ENCODE peak calls at places on chromosomes 11 and 22, in four cellular contexts. G is mesendoderm, J is psoas muscle, S is GM23248. B is an unnamed sample. For H3K4me1, the result is how much of the 10 kb centered on the place peaks cover.

GRCh38 chr11:77346906-77347603 is 45.6 kb upstream of the GDPD4 start:
- DNase-seq in G (peak), J (no peak), S (peak), B (no peak)

GRCh38 chr11:67316882-67317364 is 13.6 kb downstream of the SSH3 start:
- DNase-seq in G (no peak), J (no peak), S (peak), B (no peak)

GRCh38 chr11:8209208-8209807 is 40.5 kb upstream of the RIC3 start:
- DNase-seq in G (peak), J (no peak), S (no peak), B (no peak)

GRCh38 chr22:23305321-23305910 is 125.1 kb downstream of the BCR start:
- DNase-seq in G (no peak), J (no peak), S (peak), B (no peak)

GRCh38 chr22:50705851-50706351 is 32.1 kb upstream of the ACR start:
- DNase-seq in G (no peak), J (no peak), S (no peak), B (no peak)

GRCh38 chr11:103875855-103876510 is 160.5 kb upstream of the DDI1 start:
- DNase-seq in G (no peak), J (no peak), S (no peak), B (no peak)

GRCh38 chr22:22064580-22064979 is 82.0 kb upstream of the TOP3B start:
- DNase-seq in G (no peak), J (no peak), S (no peak), B (no peak)

GRCh38 chr11:61482513-61482912 is 26.0 kb upstream of the LRRC10B start:
- DNase-seq in G (peak), J (no peak), S (peak), B (no peak)

GRCh38 chr11:8066911-8067455 is 14.0 kb upstream of the TUB start:
- DNase-seq in G (no peak), J (no peak), S (peak), B (no peak)

GRCh38 chr11:70755410-70756158 is 357.3 kb downstream of the CTTN start:
- DNase-seq in G (peak), J (peak), S (peak), B (peak)

GRCh38 chr11:73585834-73586575 is 11.9 kb downstream of the FAM168A start:
- DNase-seq in G (no peak), J (no peak), S (peak), B (no peak)

GRCh38 chr11:28490763-28491382 is 382.7 kb downstream of the METTL15 start:
- DNase-seq in G (no peak), J (no peak), S (peak), B (no peak)

GRCh38 chr22:32584650-32585049 is 110.0 kb downstream of the FBXO7 start:
- DNase-seq in G (no peak), J (no peak), S (peak), B (no peak)

GRCh38 chr11:61297341-61297740 is 2.2 kb upstream of the VWCE start:
- DNase-seq in G (no peak), J (no peak), S (peak), B (no peak)

GRCh38 chr11:92845390-92846185 is 123.9 kb upstream of the MTNR1B start:
- DNase-seq in G (peak), J (no peak), S (no peak), B (no peak)

GRCh38 chr22:30425616-30426394 is at the start of gene MTFP1:
- DNase-seq in G (peak), J (peak), S (peak), B (peak)

GRCh38 chr11:113528982-113529381 is 53.8 kb upstream of the DRD2 start:
- DNase-seq in G (no peak), J (no peak), S (peak), B (no peak)

GRCh38 chr11:128624269-128625170 is 37.2 kb upstream of the ETS1 start:
- DNase-seq in G (no peak), J (no peak), S (no peak), B (no peak)

GRCh38 chr11:94932503-94932902 is 40.9 kb downstream of the CWC15 start:
- DNase-seq in G (no peak), J (no peak), S (peak), B (no peak)

GRCh38 chr11:2931771-2932738 is 2.8 kb upstream of the PHLDA2 start:
- DNase-seq in G (no peak), J (no peak), S (no peak), B (no peak)

GRCh38 chr11:2934611-2935239 is 5.5 kb upstream of the PHLDA2 start:
- DNase-seq in G (no peak), J (no peak), S (no peak), B (no peak)

GRCh38 chr11:2933376-2934056 is 4.3 kb upstream of the PHLDA2 start:
- DNase-seq in G (peak), J (peak), S (peak), B (peak)

GRCh38 chr11:2932850-2933251 is 3.6 kb upstream of the PHLDA2 start:
- DNase-seq in G (no peak), J (no peak), S (peak), B (no peak)

DNA sequence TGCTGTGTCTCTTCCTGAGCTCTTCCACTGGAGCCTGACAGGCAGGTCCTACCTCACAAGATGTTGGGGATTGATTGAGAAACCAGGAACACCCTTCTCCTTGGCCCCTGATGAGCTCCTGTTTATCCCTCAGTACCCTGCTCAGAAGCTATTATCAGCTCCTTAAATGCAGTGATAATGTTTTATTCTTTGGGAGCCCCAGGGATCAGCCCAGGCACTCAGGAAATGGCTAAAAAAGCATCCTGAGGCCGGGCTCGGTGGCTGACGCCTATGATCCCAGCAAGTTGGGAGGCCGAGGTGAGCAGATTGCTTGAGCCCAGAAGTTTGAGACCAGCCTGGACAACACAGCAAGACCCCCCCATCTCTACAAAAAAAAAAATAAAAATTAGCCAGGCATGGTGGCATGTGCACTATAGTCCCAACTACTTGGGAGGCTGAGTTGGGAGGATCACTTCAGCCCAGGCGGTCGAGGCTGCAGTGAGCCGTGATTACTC is 4.9 kb upstream of the PHLDA2 start:
- DNase-seq in G (peak), J (no peak), S (no peak), B (no peak)
- H3K27ac ChIP-seq in G (no peak), J (no peak), S (no peak), B (no peak)

GRCh38 chr11:35681181-35681767 is 18.7 kb downstream of the TRIM44 start:
- DNase-seq in G (no peak), J (no peak), S (no peak), B (no peak)
- H3K4me1 ChIP-seq in G (under half), J (half or more), S (under half), B (under half)

DNA sequence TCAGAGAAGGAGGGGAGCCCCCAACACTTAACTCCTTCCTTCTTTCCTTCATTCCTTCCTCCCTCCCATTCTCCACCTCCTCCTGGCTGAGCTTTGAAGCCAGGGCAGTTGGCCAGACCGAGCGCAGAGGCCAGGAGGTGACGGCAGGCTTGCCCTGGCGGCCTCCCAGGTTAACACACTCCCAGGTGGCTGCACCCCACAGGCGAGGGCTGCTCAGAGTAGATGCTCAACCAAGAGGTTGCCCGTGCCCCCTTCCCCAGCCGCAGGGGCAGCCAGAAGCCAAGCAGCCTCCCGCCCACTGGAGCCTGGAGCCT is 6.3 kb upstream of the CDKN1C start:
- DNase-seq in G (no peak), J (peak), S (no peak), B (peak)
- H3K27ac ChIP-seq in G (peak), J (no peak), S (no peak), B (no peak)

DNA sequence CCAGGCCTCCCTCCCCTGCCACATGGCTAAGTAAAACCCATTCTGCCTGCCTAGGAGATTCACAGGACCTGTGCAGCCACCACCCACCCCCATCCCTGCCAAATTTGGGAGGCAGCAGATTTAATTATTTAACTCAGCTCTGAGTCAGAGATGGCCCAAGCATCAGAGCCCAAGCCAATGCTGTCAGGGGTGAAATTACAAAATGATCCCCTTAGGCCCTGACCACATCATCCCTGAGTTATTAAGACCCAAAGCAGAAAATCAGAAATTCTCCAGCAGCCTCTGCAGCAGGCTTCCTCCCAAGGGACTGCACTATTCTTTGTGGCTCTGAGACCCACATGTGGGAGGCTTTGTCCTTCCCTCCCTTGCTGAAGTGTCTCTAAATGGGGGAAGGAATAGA is 52.8 kb upstream of the RRAS2 start:
- DNase-seq in G (no peak), J (peak), S (peak), B (peak)
- H3K4me1 ChIP-seq in G (under half), J (under half), S (half or more), B (under half)